ENCODE peak calls at places on chromosome 3, in four cellular contexts. One of them, this sample, is unnamed.

GRCh38 chr3:172194702-172195392 is 155.5 kb downstream of the FNDC3B start:
- DNase-seq in K562: peak; percentile 39
- DNase-seq in fibroblast of lung: peak; percentile 75
- DNase-seq in neural progenitor cell: peak; percentile 74
- DNase-seq in this sample: peak; percentile 55

GRCh38 chr3:81864273-81864672 is 102.8 kb upstream of the GBE1 start:
- DNase-seq in fibroblast of lung: no peak
- DNase-seq in neural progenitor cell: peak; percentile 91
- DNase-seq in K562: no peak
- DNase-seq in this sample: no peak

GRCh38 chr3:100665230-100665629 is 44.1 kb upstream of the TFG start:
- DNase-seq in K562: no peak
- DNase-seq in fibroblast of lung: no peak
- DNase-seq in neural progenitor cell: no peak
- DNase-seq in this sample: no peak

GRCh38 chr3:181752202-181752671 is 40.5 kb downstream of the SOX2 start:
- DNase-seq in neural progenitor cell: no peak
- DNase-seq in fibroblast of lung: peak; percentile 50
- DNase-seq in K562: no peak
- DNase-seq in this sample: no peak

GRCh38 chr3:125990253-125990970 is 21.4 kb downstream of the ROPN1B start:
- DNase-seq in neural progenitor cell: peak; percentile 90
- DNase-seq in fibroblast of lung: peak; percentile 86
- DNase-seq in K562: peak; percentile 73
- DNase-seq in this sample: peak; percentile 70

GRCh38 chr3:197748597-197749314 is 927 bp upstream of the FYTTD1 start:
- DNase-seq in K562: no peak
- DNase-seq in neural progenitor cell: no peak
- DNase-seq in fibroblast of lung: peak; percentile 41
- DNase-seq in this sample: no peak

GRCh38 chr3:16012086-16012485 is 162.4 kb upstream of the GALNT15 start:
- DNase-seq in K562: no peak
- DNase-seq in neural progenitor cell: no peak
- DNase-seq in fibroblast of lung: peak; percentile 82
- DNase-seq in this sample: no peak

GRCh38 chr3:182179631-182180030 is 467.9 kb downstream of the SOX2 start:
- DNase-seq in neural progenitor cell: no peak
- DNase-seq in fibroblast of lung: no peak
- DNase-seq in K562: no peak
- DNase-seq in this sample: no peak

GRCh38 chr3:134359121-134360010 is 14.9 kb downstream of the AMOTL2 start:
- DNase-seq in K562: no peak
- DNase-seq in neural progenitor cell: no peak
- DNase-seq in fibroblast of lung: no peak
- DNase-seq in this sample: peak; percentile 31
- H3K27ac ChIP-seq in K562: no peak overlapping the region
- H3K27ac ChIP-seq in neural progenitor cell: no peak overlapping the region
- H3K27ac ChIP-seq in fibroblast of lung: peak overlapping the region; percentile 94
- H3K27ac ChIP-seq in this sample: peak overlapping the region; percentile 100

GRCh38 chr3:43996379-43997301 is 245.0 kb upstream of the TOPAZ1 start:
- DNase-seq in fibroblast of lung: no peak
- DNase-seq in K562: no peak
- DNase-seq in neural progenitor cell: peak; percentile 81
- DNase-seq in this sample: peak; percentile 69

GRCh38 chr3:43997788-43998373 is 243.8 kb upstream of the TOPAZ1 start:
- DNase-seq in K562: no peak
- DNase-seq in fibroblast of lung: no peak
- DNase-seq in neural progenitor cell: peak; percentile 52
- DNase-seq in this sample: peak; percentile 52

GRCh38 chr3:43995929-43996378 is 245.7 kb upstream of the TOPAZ1 start:
- DNase-seq in fibroblast of lung: no peak
- DNase-seq in neural progenitor cell: peak; percentile 39
- DNase-seq in K562: no peak
- DNase-seq in this sample: no peak

GRCh38 chr3:43994594-43995077 is 247.1 kb upstream of the TOPAZ1 start:
- DNase-seq in fibroblast of lung: no peak
- DNase-seq in K562: no peak
- DNase-seq in neural progenitor cell: peak; percentile 15
- DNase-seq in this sample: no peak

GRCh38 chr3:43995078-43995928 is 246.4 kb upstream of the TOPAZ1 start:
- DNase-seq in fibroblast of lung: peak; percentile 20
- DNase-seq in neural progenitor cell: peak; percentile 77
- DNase-seq in K562: no peak
- DNase-seq in this sample: peak; percentile 51
- TF ChIP-seq EZH2 in fibroblast of lung: no peak
- TF ChIP-seq EZH2 in neural progenitor cell: peak; percentile 86
- TF ChIP-seq EZH2 in K562: no peak
- TF ChIP-seq EZH2 in this sample: no peak

GRCh38 chr3:9412293-9412692 is 14.9 kb downstream of the SETD5 start:
- DNase-seq in K562: no peak
- DNase-seq in neural progenitor cell: no peak
- DNase-seq in fibroblast of lung: no peak
- DNase-seq in this sample: no peak

GRCh38 chr3:9416139-9416780 is 18.8 kb downstream of the SETD5 start:
- DNase-seq in neural progenitor cell: no peak
- DNase-seq in K562: no peak
- DNase-seq in fibroblast of lung: peak; percentile 28
- DNase-seq in this sample: no peak

GRCh38 chr3:9411302-9411701 is 13.9 kb downstream of the SETD5 start:
- DNase-seq in neural progenitor cell: no peak
- DNase-seq in fibroblast of lung: no peak
- DNase-seq in K562: no peak
- DNase-seq in this sample: no peak

GRCh38 chr3:9414822-9415221 is 17.4 kb downstream of the SETD5 start:
- DNase-seq in K562: no peak
- DNase-seq in neural progenitor cell: no peak
- DNase-seq in fibroblast of lung: no peak
- DNase-seq in this sample: no peak

DNA sequence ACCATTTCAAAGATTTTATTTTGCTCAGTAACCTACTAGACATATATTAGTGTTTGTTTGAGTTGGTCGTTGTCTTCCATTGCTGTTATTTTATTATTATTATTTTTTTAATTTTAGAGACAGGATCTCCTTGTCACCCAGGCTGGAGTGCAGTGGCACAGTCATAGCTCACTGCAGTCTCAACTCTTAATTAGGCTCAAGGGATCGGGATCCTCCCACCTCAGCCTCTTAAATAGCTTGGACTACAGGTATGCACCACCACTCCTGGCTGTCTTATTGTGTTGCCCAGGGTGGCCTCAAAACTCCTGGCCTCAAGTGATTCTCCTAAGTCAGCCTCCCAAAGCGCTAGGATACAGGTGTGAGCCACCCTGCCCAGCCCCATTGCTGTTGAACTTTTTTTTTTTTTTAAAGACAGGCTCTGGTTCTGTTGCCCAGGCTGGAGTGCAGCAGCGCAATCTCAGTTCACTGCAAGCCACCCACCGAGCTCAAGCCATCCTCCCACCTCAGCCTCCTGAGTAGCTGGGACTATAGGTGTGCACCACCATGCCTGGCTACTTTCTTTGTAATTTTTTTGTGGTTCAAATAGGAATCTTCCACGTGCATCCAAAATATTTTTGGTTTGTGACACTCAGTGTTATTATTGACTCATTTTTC is 18.2 kb downstream of the SETD5 start:
- DNase-seq in neural progenitor cell: no peak
- DNase-seq in K562: no peak
- DNase-seq in fibroblast of lung: no peak
- DNase-seq in this sample: no peak
- H3K27ac ChIP-seq in neural progenitor cell: no peak overlapping the region
- H3K27ac ChIP-seq in K562: peak overlapping the region; percentile 13
- H3K27ac ChIP-seq in fibroblast of lung: peak overlapping the region; percentile 54
- H3K27ac ChIP-seq in this sample: peak overlapping the region; percentile 62

GRCh38 chr3:4897765-4898453 is 81.3 kb upstream of the BHLHE40 start:
- DNase-seq in neural progenitor cell: no peak
- DNase-seq in fibroblast of lung: peak; percentile 54
- DNase-seq in K562: no peak
- DNase-seq in this sample: no peak

GRCh38 chr3:4895848-4896247 is 83.4 kb upstream of the BHLHE40 start:
- DNase-seq in neural progenitor cell: no peak
- DNase-seq in fibroblast of lung: peak; percentile 56
- DNase-seq in K562: no peak
- DNase-seq in this sample: no peak

GRCh38 chr3:4898454-4899313 is 80.6 kb upstream of the BHLHE40 start:
- DNase-seq in K562: peak; percentile 72
- DNase-seq in neural progenitor cell: no peak
- DNase-seq in fibroblast of lung: peak; percentile 62
- DNase-seq in this sample: peak; percentile 21

GRCh38 chr3:4899654-4900236 is 79.5 kb upstream of the BHLHE40 start:
- DNase-seq in neural progenitor cell: no peak
- DNase-seq in fibroblast of lung: peak; percentile 28
- DNase-seq in K562: no peak
- DNase-seq in this sample: no peak

GRCh38 chr3:4894891-4895530 is 84.2 kb upstream of the BHLHE40 start:
- DNase-seq in fibroblast of lung: peak; percentile 8
- DNase-seq in neural progenitor cell: no peak
- DNase-seq in K562: no peak
- DNase-seq in this sample: no peak
- TF ChIP-seq EZH2 in fibroblast of lung: no peak
- TF ChIP-seq EZH2 in neural progenitor cell: no peak
- TF ChIP-seq EZH2 in K562: no peak
- TF ChIP-seq EZH2 in this sample: no peak

GRCh38 chr3:39106281-39107055 is 959 bp downstream of the GORASP1 start:
- DNase-seq in neural progenitor cell: peak; percentile 40
- DNase-seq in fibroblast of lung: peak; percentile 56
- DNase-seq in K562: peak; percentile 19
- DNase-seq in this sample: no peak

GRCh38 chr3:39103791-39104552 is 3.5 kb downstream of the GORASP1 start:
- DNase-seq in K562: no peak
- DNase-seq in neural progenitor cell: no peak
- DNase-seq in fibroblast of lung: no peak
- DNase-seq in this sample: no peak

GRCh38 chr3:39104961-39105686 is 2.3 kb downstream of the GORASP1 start:
- DNase-seq in neural progenitor cell: no peak
- DNase-seq in fibroblast of lung: no peak
- DNase-seq in K562: no peak
- DNase-seq in this sample: no peak

GRCh38 chr3:39107056-39107873 is at the start of the genes GORASP1 and TTC21A:
- DNase-seq in fibroblast of lung: peak; percentile 90
- DNase-seq in neural progenitor cell: peak; percentile 93
- DNase-seq in K562: peak; percentile 92
- DNase-seq in this sample: peak; percentile 71

DNA sequence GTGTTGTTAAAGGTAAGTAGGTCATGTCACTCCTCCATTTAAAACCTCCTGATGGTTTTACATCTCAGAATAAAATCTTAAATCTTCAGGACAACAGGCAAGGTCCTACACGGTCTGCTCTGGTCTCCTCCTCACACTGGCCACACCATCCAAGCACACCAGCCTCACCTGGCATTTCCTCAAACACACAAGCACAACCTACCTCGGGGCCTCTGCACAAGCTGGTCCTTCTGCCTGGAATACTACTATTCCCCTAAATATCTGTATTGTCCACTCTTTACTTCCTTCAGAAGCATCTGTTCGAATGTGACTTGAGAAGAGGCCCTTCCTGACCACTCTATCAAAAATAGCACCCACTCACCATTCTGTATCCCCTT is 1.8 kb downstream of the GORASP1 start:
- DNase-seq in neural progenitor cell: no peak
- DNase-seq in K562: no peak
- DNase-seq in fibroblast of lung: no peak
- DNase-seq in this sample: no peak
- H3K27ac ChIP-seq in neural progenitor cell: no peak overlapping the region
- H3K27ac ChIP-seq in K562: no peak overlapping the region
- H3K27ac ChIP-seq in fibroblast of lung: no peak overlapping the region
- H3K27ac ChIP-seq in this sample: no peak overlapping the region

This sample was measured in PC-9.